ENCODE peak calls at places on chromosomes 5 and 9, in eight cellular contexts. One of them, this sample, is unnamed.

GRCh38 chr9:135901036-135901758 is 6.1 kb downstream of the CAMSAP1 start:
- DNase-seq in heart left ventricle: no peak
- DNase-seq in BJ: no peak
- DNase-seq in bronchial epithelial cell: no peak
- DNase-seq in neural crest cell: no peak
- DNase-seq in endothelial cell: no peak
- DNase-seq in left ventricle myocardium inferior: no peak
- DNase-seq in tibial nerve: no peak
- DNase-seq in this sample: no peak

GRCh38 chr9:137451976-137452760 is 7.0 kb downstream of the NSMF start:
- DNase-seq in tibial nerve: no peak
- DNase-seq in bronchial epithelial cell: no peak
- DNase-seq in left ventricle myocardium inferior: peak
- DNase-seq in endothelial cell: no peak
- DNase-seq in BJ: no peak
- DNase-seq in neural crest cell: no peak
- DNase-seq in heart left ventricle: peak
- DNase-seq in this sample: no peak

GRCh38 chr5:9437741-9438240 is 108.1 kb downstream of the SEMA5A start:
- DNase-seq in endothelial cell: no peak
- DNase-seq in neural crest cell: no peak
- DNase-seq in tibial nerve: peak
- DNase-seq in heart left ventricle: no peak
- DNase-seq in bronchial epithelial cell: peak
- DNase-seq in left ventricle myocardium inferior: no peak
- DNase-seq in BJ: peak
- DNase-seq in this sample: no peak

GRCh38 chr9:96256800-96257199 is 45.2 kb downstream of the HSD17B3 start:
- DNase-seq in left ventricle myocardium inferior: no peak
- DNase-seq in endothelial cell: peak
- DNase-seq in heart left ventricle: no peak
- DNase-seq in BJ: no peak
- DNase-seq in bronchial epithelial cell: peak
- DNase-seq in tibial nerve: no peak
- DNase-seq in neural crest cell: no peak
- DNase-seq in this sample: no peak

GRCh38 chr9:137176302-137177182 is 4.7 kb upstream of the TMEM210 start:
- DNase-seq in left ventricle myocardium inferior: no peak
- DNase-seq in heart left ventricle: no peak
- DNase-seq in BJ: no peak
- DNase-seq in tibial nerve: no peak
- DNase-seq in endothelial cell: peak
- DNase-seq in bronchial epithelial cell: peak
- DNase-seq in neural crest cell: no peak
- DNase-seq in this sample: no peak

GRCh38 chr9:37788328-37788727 is 3.5 kb upstream of the EXOSC3 start:
- DNase-seq in tibial nerve: no peak
- DNase-seq in left ventricle myocardium inferior: no peak
- DNase-seq in endothelial cell: no peak
- DNase-seq in neural crest cell: no peak
- DNase-seq in bronchial epithelial cell: no peak
- DNase-seq in BJ: no peak
- DNase-seq in heart left ventricle: no peak
- DNase-seq in this sample: no peak

GRCh38 chr9:71678999-71679398 is 89.3 kb downstream of the CEMIP2 start:
- DNase-seq in bronchial epithelial cell: no peak
- DNase-seq in BJ: no peak
- DNase-seq in neural crest cell: no peak
- DNase-seq in endothelial cell: no peak
- DNase-seq in left ventricle myocardium inferior: no peak
- DNase-seq in tibial nerve: no peak
- DNase-seq in heart left ventricle: no peak
- DNase-seq in this sample: no peak

GRCh38 chr5:848671-849111 is 2.1 kb downstream of the ZDHHC11 start:
- DNase-seq in tibial nerve: no peak
- DNase-seq in heart left ventricle: no peak
- DNase-seq in BJ: no peak
- DNase-seq in neural crest cell: no peak
- DNase-seq in left ventricle myocardium inferior: peak
- DNase-seq in bronchial epithelial cell: no peak
- DNase-seq in endothelial cell: no peak
- DNase-seq in this sample: peak

GRCh38 chr5:88877826-88878225 is 5.2 kb downstream of the MEF2C start:
- DNase-seq in left ventricle myocardium inferior: no peak
- DNase-seq in tibial nerve: no peak
- DNase-seq in bronchial epithelial cell: peak
- DNase-seq in heart left ventricle: no peak
- DNase-seq in BJ: no peak
- DNase-seq in endothelial cell: no peak
- DNase-seq in neural crest cell: no peak
- DNase-seq in this sample: no peak

GRCh38 chr5:43358338-43358737 is 45.1 kb upstream of the HMGCS1 start:
- DNase-seq in neural crest cell: no peak
- DNase-seq in bronchial epithelial cell: no peak
- DNase-seq in heart left ventricle: no peak
- DNase-seq in left ventricle myocardium inferior: no peak
- DNase-seq in BJ: no peak
- DNase-seq in endothelial cell: no peak
- DNase-seq in tibial nerve: no peak
- DNase-seq in this sample: no peak

GRCh38 chr5:64497390-64497789 is 8.4 kb upstream of the RGS7BP start:
- DNase-seq in heart left ventricle: no peak
- DNase-seq in endothelial cell: no peak
- DNase-seq in bronchial epithelial cell: peak
- DNase-seq in left ventricle myocardium inferior: no peak
- DNase-seq in tibial nerve: no peak
- DNase-seq in BJ: no peak
- DNase-seq in neural crest cell: no peak
- DNase-seq in this sample: no peak

DNA sequence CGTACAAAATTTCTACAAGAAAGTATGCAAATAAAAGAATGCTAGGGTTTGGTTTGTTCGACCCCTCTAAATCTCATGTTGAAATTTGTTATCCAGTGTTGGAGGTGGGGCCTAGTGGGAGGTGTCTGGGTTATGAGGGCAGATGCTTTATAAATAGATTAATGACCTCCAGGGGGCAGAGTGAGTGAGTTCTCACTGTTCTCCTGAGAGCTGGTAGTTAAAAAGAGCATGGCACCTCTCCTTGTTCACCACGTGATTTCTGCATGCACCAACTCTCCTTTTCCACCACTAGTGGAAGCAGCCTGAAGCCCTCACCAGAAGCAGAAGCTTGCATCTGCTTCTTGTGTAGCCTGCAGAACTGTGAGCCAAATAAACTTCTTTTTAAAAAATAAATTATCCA is 50.4 kb upstream of the FAM170A start:
- DNase-seq in left ventricle myocardium inferior: no peak
- DNase-seq in heart left ventricle: no peak
- DNase-seq in neural crest cell: no peak
- DNase-seq in bronchial epithelial cell: peak
- DNase-seq in tibial nerve: no peak
- DNase-seq in BJ: no peak
- DNase-seq in endothelial cell: peak
- DNase-seq in this sample: no peak
- TF ChIP-seq CTCF in left ventricle myocardium inferior: no peak
- TF ChIP-seq CTCF in heart left ventricle: no peak
- TF ChIP-seq CTCF in neural crest cell: peak
- TF ChIP-seq CTCF in bronchial epithelial cell: peak
- TF ChIP-seq CTCF in tibial nerve: no peak
- TF ChIP-seq CTCF in BJ: peak
- TF ChIP-seq CTCF in endothelial cell: peak
- TF ChIP-seq CTCF in this sample: peak

GRCh38 chr5:1883925-1884637 is 1.4 kb upstream of the IRX4 start:
- DNase-seq in neural crest cell: no peak
- DNase-seq in bronchial epithelial cell: peak
- DNase-seq in endothelial cell: no peak
- DNase-seq in tibial nerve: no peak
- DNase-seq in BJ: no peak
- DNase-seq in heart left ventricle: peak
- DNase-seq in left ventricle myocardium inferior: no peak
- DNase-seq in this sample: no peak
- TF ChIP-seq CTCF in neural crest cell: no peak
- TF ChIP-seq CTCF in bronchial epithelial cell: no peak
- TF ChIP-seq CTCF in endothelial cell: no peak
- TF ChIP-seq CTCF in tibial nerve: no peak
- TF ChIP-seq CTCF in BJ: peak
- TF ChIP-seq CTCF in heart left ventricle: no peak
- TF ChIP-seq CTCF in left ventricle myocardium inferior: no peak
- TF ChIP-seq CTCF in this sample: peak

GRCh38 chr9:126014726-126015125 is 267.6 kb downstream of the PBX3 start:
- DNase-seq in left ventricle myocardium inferior: no peak
- DNase-seq in heart left ventricle: no peak
- DNase-seq in neural crest cell: no peak
- DNase-seq in endothelial cell: no peak
- DNase-seq in tibial nerve: no peak
- DNase-seq in bronchial epithelial cell: no peak
- DNase-seq in BJ: no peak
- DNase-seq in this sample: no peak

GRCh38 chr9:126009047-126009446 is 261.9 kb downstream of the PBX3 start:
- DNase-seq in heart left ventricle: no peak
- DNase-seq in BJ: no peak
- DNase-seq in left ventricle myocardium inferior: no peak
- DNase-seq in bronchial epithelial cell: no peak
- DNase-seq in tibial nerve: no peak
- DNase-seq in endothelial cell: no peak
- DNase-seq in neural crest cell: no peak
- DNase-seq in this sample: no peak
- TF ChIP-seq CTCF in heart left ventricle: no peak
- TF ChIP-seq CTCF in BJ: peak
- TF ChIP-seq CTCF in left ventricle myocardium inferior: no peak
- TF ChIP-seq CTCF in bronchial epithelial cell: peak
- TF ChIP-seq CTCF in tibial nerve: no peak
- TF ChIP-seq CTCF in endothelial cell: peak
- TF ChIP-seq CTCF in neural crest cell: peak
- TF ChIP-seq CTCF in this sample: peak

GRCh38 chr5:59660737-59661136 is 232.8 kb downstream of the PDE4D start:
- DNase-seq in BJ: no peak
- DNase-seq in neural crest cell: no peak
- DNase-seq in bronchial epithelial cell: peak
- DNase-seq in left ventricle myocardium inferior: no peak
- DNase-seq in tibial nerve: no peak
- DNase-seq in endothelial cell: no peak
- DNase-seq in heart left ventricle: no peak
- DNase-seq in this sample: no peak
- TF ChIP-seq CTCF in BJ: peak
- TF ChIP-seq CTCF in neural crest cell: peak
- TF ChIP-seq CTCF in bronchial epithelial cell: no peak
- TF ChIP-seq CTCF in left ventricle myocardium inferior: peak
- TF ChIP-seq CTCF in tibial nerve: no peak
- TF ChIP-seq CTCF in endothelial cell: peak
- TF ChIP-seq CTCF in heart left ventricle: no peak
- TF ChIP-seq CTCF in this sample: no peak

This sample was measured in glutamatergic neuron.